ENCODE peak calls at places on chromosome 9, in ten cellular contexts. M is transverse colon, R is spleen, C is IMR-90, S is tibial nerve, W is suprapubic skin, J is HCT116, A is body of pancreas, X is uterus, T is HepG2. Q is an unnamed sample.

GRCh38 chr9:33524431-33524947 is 438 bp downstream of the ANKRD18B start:
- DNase-seq in M (no peak), R (peak), C (no peak), S (no peak), W (no peak), J (no peak), A (no peak), X (no peak), T (no peak), Q (peak)

GRCh38 chr9:78278177-78278777 is 18.6 kb upstream of the PSAT1 start:
- DNase-seq in M (no peak), R (no peak), C (peak), S (no peak), W (no peak), J (no peak), A (no peak), X (no peak), T (peak), Q (no peak)

GRCh38 chr9:33306037-33306436 is 15.7 kb downstream of the NFX1 start:
- DNase-seq in M (no peak), R (no peak), C (peak), S (no peak), W (no peak), J (no peak), A (no peak), X (no peak), T (no peak), Q (peak)

GRCh38 chr9:105693435-105694275 is 686 bp upstream of the TMEM38B start:
- DNase-seq in M (no peak), R (no peak), C (peak), S (no peak), W (no peak), J (no peak), A (no peak), X (no peak), T (no peak), Q (no peak)

GRCh38 chr9:83266618-83267543 is 203.9 kb upstream of the RASEF start:
- DNase-seq in M (no peak), R (no peak), C (no peak), S (no peak), W (no peak), J (no peak), A (peak), X (peak), T (peak), Q (no peak)

GRCh38 chr9:127700594-127701255 is 6.1 kb upstream of the CFAP157 start:
- DNase-seq in M (no peak), R (no peak), C (no peak), S (no peak), W (no peak), J (no peak), A (peak), X (no peak), T (no peak), Q (no peak)

GRCh38 chr9:113619156-113619861 is 155.8 kb downstream of the RGS3 start:
- DNase-seq in M (no peak), R (peak), C (no peak), S (no peak), W (peak), J (no peak), A (no peak), X (no peak), T (no peak), Q (no peak)

GRCh38 chr9:121744002-121744686 is 92.7 kb downstream of the DAB2IP start:
- DNase-seq in M (peak), R (peak), C (peak), S (peak), W (no peak), J (no peak), A (peak), X (peak), T (peak), Q (peak)

GRCh38 chr9:38682713-38683112 is 37.2 kb downstream of the FAM240B start:
- DNase-seq in M (no peak), R (no peak), C (peak), S (no peak), W (no peak), J (peak), A (no peak), X (no peak), T (peak), Q (no peak)

GRCh38 chr9:129888085-129888808 is 53.0 kb downstream of the USP20 start:
- DNase-seq in M (peak), R (peak), C (no peak), S (no peak), W (no peak), J (no peak), A (no peak), X (no peak), T (no peak), Q (peak)

GRCh38 chr9:83299556-83299955 is 236.6 kb upstream of the RASEF start:
- DNase-seq in M (no peak), R (no peak), C (no peak), S (no peak), W (no peak), J (no peak), A (no peak), X (no peak), T (no peak), Q (no peak)

GRCh38 chr9:131585375-131585774 is 40.1 kb downstream of the PRRT1B start:
- DNase-seq in M (peak), R (peak), C (peak), S (no peak), W (no peak), J (no peak), A (no peak), X (peak), T (no peak), Q (no peak)

GRCh38 chr9:33921967-33922895 is 105.3 kb downstream of the UBE2R2 start:
- DNase-seq in M (no peak), R (peak), C (no peak), S (no peak), W (no peak), J (peak), A (no peak), X (no peak), T (peak), Q (peak)

GRCh38 chr9:94885854-94886447 is 159.5 kb downstream of the AOPEP start:
- DNase-seq in M (no peak), R (no peak), C (no peak), S (no peak), W (no peak), J (no peak), A (no peak), X (no peak), T (no peak), Q (no peak)

GRCh38 chr9:110152704-110153374 is 55.1 kb downstream of the C9orf152 start:
- DNase-seq in M (no peak), R (no peak), C (peak), S (peak), W (no peak), J (peak), A (no peak), X (no peak), T (peak), Q (peak)

GRCh38 chr9:91857291-91857781 is 92.7 kb downstream of the ROR2 start:
- DNase-seq in M (no peak), R (peak), C (peak), S (no peak), W (no peak), J (no peak), A (no peak), X (no peak), T (no peak), Q (no peak)

GRCh38 chr9:115154969-115155534 is 37.1 kb upstream of the TNC start:
- DNase-seq in M (no peak), R (no peak), C (no peak), S (no peak), W (no peak), J (no peak), A (no peak), X (no peak), T (no peak), Q (no peak)

GRCh38 chr9:106035810-106036209 is 341.5 kb downstream of the TMEM38B start:
- DNase-seq in M (no peak), R (no peak), C (no peak), S (no peak), W (no peak), J (no peak), A (no peak), X (no peak), T (no peak), Q (peak)

GRCh38 chr9:86064220-86064619 is 35.1 kb downstream of the GOLM1 start:
- DNase-seq in M (no peak), R (no peak), C (no peak), S (no peak), W (no peak), J (no peak), A (peak), X (no peak), T (no peak), Q (no peak)

GRCh38 chr9:20023237-20023928 is 234.5 kb upstream of the SLC24A2 start:
- DNase-seq in M (no peak), R (no peak), C (no peak), S (no peak), W (no peak), J (no peak), A (no peak), X (no peak), T (no peak), Q (no peak)

GRCh38 chr9:88370346-88370745 is 17.9 kb upstream of the SPIN1 start:
- DNase-seq in M (no peak), R (no peak), C (no peak), S (no peak), W (no peak), J (no peak), A (no peak), X (no peak), T (no peak), Q (no peak)

GRCh38 chr9:103152473-103152872 is 157.3 kb downstream of the CYLC2 start:
- DNase-seq in M (no peak), R (no peak), C (no peak), S (no peak), W (no peak), J (no peak), A (no peak), X (no peak), T (no peak), Q (no peak)

GRCh38 chr9:64066736-64067368 is 1218.2 kb downstream of the FOXD4L5 start:
- DNase-seq in M (no peak), R (no peak), C (no peak), S (no peak), W (no peak), J (no peak), A (no peak), X (no peak), T (no peak), Q (no peak)

DNA sequence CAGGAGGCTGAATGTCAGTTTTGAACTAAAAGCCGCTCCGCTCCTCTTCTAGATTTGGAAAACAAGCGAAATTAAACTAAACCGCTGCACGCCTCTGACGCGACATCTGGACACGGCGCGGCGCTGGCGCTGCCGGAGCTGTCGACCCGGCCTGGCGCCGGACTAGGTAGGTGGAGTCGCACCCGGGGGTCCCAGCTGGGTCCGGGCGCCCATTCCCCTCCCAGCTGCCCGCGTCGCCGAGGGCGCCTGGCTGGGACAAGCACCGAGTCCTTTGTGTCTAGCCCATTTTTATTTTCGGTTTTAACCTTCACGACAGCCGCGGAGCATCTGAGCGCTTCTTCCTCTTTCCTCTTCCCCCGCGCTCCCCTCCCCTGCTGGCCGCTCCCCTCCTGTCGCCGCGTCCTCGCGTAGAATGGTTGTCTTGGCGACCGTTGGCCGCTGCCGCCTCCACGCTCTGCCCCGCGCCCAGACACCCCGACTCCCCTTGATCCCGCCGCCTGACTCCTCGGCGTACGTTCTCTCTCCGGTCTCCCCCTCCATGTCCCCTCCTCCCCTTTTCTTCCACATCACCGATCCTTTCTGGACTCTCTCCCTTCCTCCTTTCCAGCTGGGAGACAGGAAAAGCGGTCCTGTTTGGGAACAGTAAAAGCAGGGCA is 533 bp downstream of the CDKN2B-AS1 start:
- DNase-seq in M (peak), R (peak), C (peak), S (no peak), W (peak), J (peak), A (peak), X (peak), T (no peak), Q (peak)
- TF ChIP-seq POLR2A in M (peak), R (no peak), C (no peak), S (no peak), W (peak), J (no peak), A (peak), X (no peak), T (no peak), Q (peak)

GRCh38 chr9:98117984-98118639 is 910 bp downstream of the TRIM14 start:
- DNase-seq in M (peak), R (no peak), C (peak), S (no peak), W (no peak), J (peak), A (peak), X (no peak), T (peak), Q (peak)

GRCh38 chr9:98124637-98125426 is 5.8 kb upstream of the TRIM14 start:
- DNase-seq in M (no peak), R (no peak), C (no peak), S (no peak), W (no peak), J (no peak), A (no peak), X (no peak), T (no peak), Q (no peak)

GRCh38 chr9:98120476-98120875 is 1.5 kb upstream of the TRIM14 start:
- DNase-seq in M (peak), R (no peak), C (no peak), S (no peak), W (no peak), J (no peak), A (no peak), X (no peak), T (no peak), Q (no peak)

GRCh38 chr9:98121096-98121495 is 2.1 kb upstream of the TRIM14 start:
- DNase-seq in M (peak), R (no peak), C (no peak), S (no peak), W (no peak), J (no peak), A (no peak), X (peak), T (no peak), Q (no peak)

GRCh38 chr9:98118640-98119601 is at the start of gene TRIM14:
- DNase-seq in M (peak), R (peak), C (peak), S (no peak), W (no peak), J (peak), A (peak), X (peak), T (peak), Q (peak)
- TF ChIP-seq POLR2A in M (peak), R (no peak), C (no peak), S (no peak), W (no peak), J (no peak), A (peak), X (no peak), T (peak), Q (peak)

GRCh38 chr9:72982161-72982799 is 29.4 kb upstream of the ALDH1A1 start:
- DNase-seq in M (no peak), R (no peak), C (no peak), S (no peak), W (no peak), J (no peak), A (no peak), X (no peak), T (no peak), Q (no peak)

GRCh38 chr9:72983512-72984021 is 30.7 kb upstream of the ALDH1A1 start:
- DNase-seq in M (no peak), R (no peak), C (no peak), S (no peak), W (no peak), J (no peak), A (no peak), X (no peak), T (peak), Q (peak)

GRCh38 chr9:72981433-72981832 is 28.6 kb upstream of the ALDH1A1 start:
- DNase-seq in M (no peak), R (no peak), C (no peak), S (no peak), W (no peak), J (no peak), A (no peak), X (no peak), T (no peak), Q (no peak)

GRCh38 chr9:72984150-72984947 is 31.5 kb upstream of the ALDH1A1 start:
- DNase-seq in M (no peak), R (no peak), C (no peak), S (no peak), W (no peak), J (no peak), A (no peak), X (no peak), T (no peak), Q (no peak)

DNA sequence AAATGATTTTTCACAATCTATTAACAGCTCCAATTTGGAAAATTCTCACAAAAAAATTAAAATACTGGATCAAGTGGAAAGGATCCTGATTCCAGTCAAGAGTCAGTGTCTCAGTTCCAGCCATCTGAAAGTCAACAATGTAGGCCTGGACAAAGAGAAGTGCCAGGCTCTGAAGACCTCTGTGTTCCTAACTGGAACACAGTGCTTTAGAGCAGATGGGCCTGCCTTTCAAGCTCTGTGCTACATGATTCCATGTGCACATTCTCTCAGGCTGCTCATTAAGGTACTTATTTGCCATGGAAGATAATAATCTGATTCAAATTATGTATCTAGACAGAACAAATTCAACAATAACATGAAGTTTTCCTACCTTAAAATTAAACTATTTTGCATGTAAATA is 30.2 kb upstream of the ALDH1A1 start:
- DNase-seq in M (no peak), R (no peak), C (no peak), S (no peak), W (no peak), J (no peak), A (peak), X (no peak), T (peak), Q (no peak)
- TF ChIP-seq POLR2A in M (no peak), R (no peak), C (no peak), S (no peak), W (no peak), J (no peak), A (no peak), X (no peak), T (peak), Q (no peak)

GRCh38 chr9:25677301-25678146 is 720 bp downstream of the TUSC1 start:
- DNase-seq in M (peak), R (peak), C (peak), S (peak), W (peak), J (no peak), A (peak), X (peak), T (no peak), Q (peak)
- TF ChIP-seq POLR2A in M (peak), R (peak), C (no peak), S (peak), W (no peak), J (no peak), A (peak), X (peak), T (no peak), Q (peak)